ENCODE peak calls at places on chromosomes 12 and 14, in five cellular contexts. One of them, this sample, is unnamed.

GRCh38 chr14:91113829-91114078 is at the start of gene DGLUCY:
- DNase-seq in activated B cell treated with CpG ODN at 0.5 μM for 24 hours: no peak
- DNase-seq in AG10803: peak; percentile 67
- DNase-seq in Calu3: no peak
- DNase-seq in uterus: peak; percentile 79
- DNase-seq in this sample: no peak

GRCh38 chr14:105888151-105888550 is 361.8 kb downstream of the TMEM121 start:
- DNase-seq in activated B cell treated with CpG ODN at 0.5 μM for 24 hours: no peak
- DNase-seq in Calu3: no peak
- DNase-seq in uterus: no peak
- DNase-seq in AG10803: no peak
- DNase-seq in this sample: no peak

GRCh38 chr12:89288959-89289358 is 63.3 kb downstream of the DUSP6 start:
- DNase-seq in AG10803: no peak
- DNase-seq in activated B cell treated with CpG ODN at 0.5 μM for 24 hours: no peak
- DNase-seq in Calu3: no peak
- DNase-seq in uterus: no peak
- DNase-seq in this sample: no peak

GRCh38 chr12:127450822-127451221 is 816.1 kb upstream of the TMEM132C start:
- DNase-seq in uterus: no peak
- DNase-seq in AG10803: no peak
- DNase-seq in Calu3: no peak
- DNase-seq in activated B cell treated with CpG ODN at 0.5 μM for 24 hours: no peak
- DNase-seq in this sample: no peak

GRCh38 chr12:79678306-79678705 is 12.5 kb downstream of the PAWR start:
- DNase-seq in Calu3: no peak
- DNase-seq in AG10803: no peak
- DNase-seq in activated B cell treated with CpG ODN at 0.5 μM for 24 hours: no peak
- DNase-seq in uterus: no peak
- DNase-seq in this sample: no peak

GRCh38 chr14:96584199-96584906 is 82.2 kb downstream of the PAPOLA start:
- DNase-seq in uterus: no peak
- DNase-seq in Calu3: peak; percentile 70
- DNase-seq in activated B cell treated with CpG ODN at 0.5 μM for 24 hours: no peak
- DNase-seq in AG10803: no peak
- DNase-seq in this sample: peak; percentile 79

GRCh38 chr12:98073610-98074009 is 441.8 kb upstream of the TMPO start:
- DNase-seq in AG10803: no peak
- DNase-seq in uterus: no peak
- DNase-seq in activated B cell treated with CpG ODN at 0.5 μM for 24 hours: no peak
- DNase-seq in Calu3: no peak
- DNase-seq in this sample: no peak

GRCh38 chr12:115771065-115771464 is 506.4 kb downstream of the MED13L start:
- DNase-seq in activated B cell treated with CpG ODN at 0.5 μM for 24 hours: no peak
- DNase-seq in AG10803: peak; percentile 6
- DNase-seq in Calu3: no peak
- DNase-seq in uterus: no peak
- DNase-seq in this sample: no peak

GRCh38 chr12:51955702-51956101 is 4.2 kb downstream of the ACVR1B start:
- DNase-seq in Calu3: no peak
- DNase-seq in activated B cell treated with CpG ODN at 0.5 μM for 24 hours: no peak
- DNase-seq in uterus: no peak
- DNase-seq in AG10803: no peak
- DNase-seq in this sample: no peak

GRCh38 chr12:106386836-106387555 is 29.4 kb downstream of the POLR3B start:
- DNase-seq in uterus: no peak
- DNase-seq in activated B cell treated with CpG ODN at 0.5 μM for 24 hours: no peak
- DNase-seq in AG10803: peak; percentile 79
- DNase-seq in Calu3: no peak
- DNase-seq in this sample: no peak

GRCh38 chr12:105462336-105462735 is 131.8 kb downstream of the C12orf75 start:
- DNase-seq in Calu3: no peak
- DNase-seq in uterus: no peak
- DNase-seq in AG10803: no peak
- DNase-seq in activated B cell treated with CpG ODN at 0.5 μM for 24 hours: no peak
- DNase-seq in this sample: no peak

GRCh38 chr12:110174373-110174996 is 50.3 kb downstream of the IFT81 start:
- DNase-seq in Calu3: no peak
- DNase-seq in activated B cell treated with CpG ODN at 0.5 μM for 24 hours: no peak
- DNase-seq in uterus: no peak
- DNase-seq in AG10803: no peak
- DNase-seq in this sample: no peak

GRCh38 chr14:77980475-77981321 is 180.8 kb downstream of the ADCK1 start:
- DNase-seq in AG10803: no peak
- DNase-seq in activated B cell treated with CpG ODN at 0.5 μM for 24 hours: no peak
- DNase-seq in Calu3: peak; percentile 69
- DNase-seq in uterus: no peak
- DNase-seq in this sample: no peak

GRCh38 chr14:21978184-21978998 is 304.8 kb upstream of the OR4E1 start:
- DNase-seq in Calu3: peak; percentile 59
- DNase-seq in AG10803: peak; percentile 2
- DNase-seq in uterus: peak; percentile 19
- DNase-seq in activated B cell treated with CpG ODN at 0.5 μM for 24 hours: no peak
- DNase-seq in this sample: no peak

GRCh38 chr12:107593713-107594381 is 91.8 kb upstream of the PWP1 start:
- DNase-seq in Calu3: peak; percentile 20
- DNase-seq in activated B cell treated with CpG ODN at 0.5 μM for 24 hours: no peak
- DNase-seq in AG10803: no peak
- DNase-seq in uterus: no peak
- DNase-seq in this sample: no peak

GRCh38 chr12:124883263-124883876 is 19.7 kb upstream of the SCARB1 start:
- DNase-seq in activated B cell treated with CpG ODN at 0.5 μM for 24 hours: no peak
- DNase-seq in Calu3: no peak
- DNase-seq in AG10803: no peak
- DNase-seq in uterus: no peak
- DNase-seq in this sample: no peak

GRCh38 chr14:23548351-23549318 is 2.9 kb downstream of the ZFHX2 start:
- DNase-seq in uterus: no peak
- DNase-seq in AG10803: peak; percentile 45
- DNase-seq in Calu3: no peak
- DNase-seq in activated B cell treated with CpG ODN at 0.5 μM for 24 hours: no peak
- DNase-seq in this sample: no peak

GRCh38 chr12:563250-563781 is 99.9 kb downstream of the NINJ2 start:
- DNase-seq in uterus: no peak
- DNase-seq in Calu3: no peak
- DNase-seq in activated B cell treated with CpG ODN at 0.5 μM for 24 hours: no peak
- DNase-seq in AG10803: peak; percentile 40
- DNase-seq in this sample: no peak

GRCh38 chr14:53003776-53004175 is 52.9 kb upstream of the FERMT2 start:
- DNase-seq in Calu3: no peak
- DNase-seq in activated B cell treated with CpG ODN at 0.5 μM for 24 hours: no peak
- DNase-seq in AG10803: no peak
- DNase-seq in uterus: no peak
- DNase-seq in this sample: no peak

GRCh38 chr12:101847325-101847724 is 16.6 kb upstream of the GNPTAB start:
- DNase-seq in uterus: no peak
- DNase-seq in activated B cell treated with CpG ODN at 0.5 μM for 24 hours: no peak
- DNase-seq in AG10803: no peak
- DNase-seq in Calu3: no peak
- DNase-seq in this sample: no peak

GRCh38 chr12:122528992-122529391 is 1.9 kb downstream of the KNTC1 start:
- DNase-seq in activated B cell treated with CpG ODN at 0.5 μM for 24 hours: no peak
- DNase-seq in uterus: no peak
- DNase-seq in AG10803: no peak
- DNase-seq in Calu3: no peak
- DNase-seq in this sample: no peak

GRCh38 chr14:55889124-55889523 is 229.1 kb upstream of the PELI2 start:
- DNase-seq in uterus: no peak
- DNase-seq in activated B cell treated with CpG ODN at 0.5 μM for 24 hours: no peak
- DNase-seq in Calu3: peak; percentile 56
- DNase-seq in AG10803: no peak
- DNase-seq in this sample: no peak

GRCh38 chr14:105131241-105131640 is 37.3 kb downstream of the JAG2 start:
- DNase-seq in AG10803: no peak
- DNase-seq in activated B cell treated with CpG ODN at 0.5 μM for 24 hours: no peak
- DNase-seq in Calu3: no peak
- DNase-seq in uterus: no peak
- DNase-seq in this sample: no peak

GRCh38 chr14:53613404-53614253 is 343.0 kb downstream of the BMP4 start:
- DNase-seq in uterus: no peak
- DNase-seq in Calu3: peak; percentile 64
- DNase-seq in activated B cell treated with CpG ODN at 0.5 μM for 24 hours: peak; percentile 59
- DNase-seq in AG10803: no peak
- DNase-seq in this sample: no peak

GRCh38 chr12:114316076-114316475 is 89.9 kb downstream of the TBX5 start:
- DNase-seq in activated B cell treated with CpG ODN at 0.5 μM for 24 hours: no peak
- DNase-seq in Calu3: no peak
- DNase-seq in uterus: no peak
- DNase-seq in AG10803: peak; percentile 76
- DNase-seq in this sample: no peak

GRCh38 chr12:56158926-56159461 is 835 bp downstream of the MYL6 start:
- DNase-seq in uterus: peak; percentile 80
- DNase-seq in AG10803: peak; percentile 78
- DNase-seq in activated B cell treated with CpG ODN at 0.5 μM for 24 hours: no peak
- DNase-seq in Calu3: peak; percentile 67
- DNase-seq in this sample: no peak

DNA sequence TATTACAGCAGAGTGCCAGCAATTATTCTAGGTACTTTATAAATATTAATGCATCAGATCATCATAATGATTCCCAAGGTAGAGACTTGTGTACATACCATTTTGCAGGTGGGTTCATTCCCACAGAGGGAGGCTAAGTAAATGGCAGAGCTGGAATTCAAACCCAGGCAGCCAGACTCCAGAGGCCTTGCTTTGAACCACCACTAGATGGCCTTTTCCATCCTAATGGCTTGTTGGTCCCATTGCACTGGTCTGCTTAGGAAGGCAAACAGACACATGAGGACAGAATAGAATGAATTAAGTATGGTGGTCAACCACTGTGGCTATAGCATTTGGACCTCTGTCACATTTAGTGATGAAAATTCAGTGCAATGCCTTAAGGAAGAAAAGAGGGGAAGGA is 158.7 kb downstream of the METTL25 start:
- DNase-seq in Calu3: peak; percentile 39
- DNase-seq in AG10803: peak; percentile 1
- DNase-seq in activated B cell treated with CpG ODN at 0.5 μM for 24 hours: no peak
- DNase-seq in uterus: no peak
- DNase-seq in this sample: no peak
- TF ChIP-seq CTCF in Calu3: peak; percentile 50
- TF ChIP-seq CTCF in AG10803: peak; percentile 48
- TF ChIP-seq CTCF in activated B cell treated with CpG ODN at 0.5 μM for 24 hours: no peak
- TF ChIP-seq CTCF in uterus: no peak
- TF ChIP-seq CTCF in this sample: peak; percentile 63

GRCh38 chr12:48446372-48446771 is 26.0 kb upstream of the ANP32D start:
- DNase-seq in activated B cell treated with CpG ODN at 0.5 μM for 24 hours: no peak
- DNase-seq in uterus: no peak
- DNase-seq in AG10803: no peak
- DNase-seq in Calu3: no peak
- DNase-seq in this sample: no peak

GRCh38 chr12:48441122-48441521 is 31.2 kb upstream of the ANP32D start:
- DNase-seq in activated B cell treated with CpG ODN at 0.5 μM for 24 hours: no peak
- DNase-seq in AG10803: no peak
- DNase-seq in Calu3: no peak
- DNase-seq in uterus: no peak
- DNase-seq in this sample: no peak

GRCh38 chr12:48445538-48445937 is 26.8 kb upstream of the ANP32D start:
- DNase-seq in activated B cell treated with CpG ODN at 0.5 μM for 24 hours: no peak
- DNase-seq in uterus: no peak
- DNase-seq in AG10803: no peak
- DNase-seq in Calu3: no peak
- DNase-seq in this sample: no peak

GRCh38 chr12:48447755-48448154 is 24.6 kb upstream of the ANP32D start:
- DNase-seq in activated B cell treated with CpG ODN at 0.5 μM for 24 hours: no peak
- DNase-seq in AG10803: no peak
- DNase-seq in uterus: no peak
- DNase-seq in Calu3: no peak
- DNase-seq in this sample: no peak

DNA sequence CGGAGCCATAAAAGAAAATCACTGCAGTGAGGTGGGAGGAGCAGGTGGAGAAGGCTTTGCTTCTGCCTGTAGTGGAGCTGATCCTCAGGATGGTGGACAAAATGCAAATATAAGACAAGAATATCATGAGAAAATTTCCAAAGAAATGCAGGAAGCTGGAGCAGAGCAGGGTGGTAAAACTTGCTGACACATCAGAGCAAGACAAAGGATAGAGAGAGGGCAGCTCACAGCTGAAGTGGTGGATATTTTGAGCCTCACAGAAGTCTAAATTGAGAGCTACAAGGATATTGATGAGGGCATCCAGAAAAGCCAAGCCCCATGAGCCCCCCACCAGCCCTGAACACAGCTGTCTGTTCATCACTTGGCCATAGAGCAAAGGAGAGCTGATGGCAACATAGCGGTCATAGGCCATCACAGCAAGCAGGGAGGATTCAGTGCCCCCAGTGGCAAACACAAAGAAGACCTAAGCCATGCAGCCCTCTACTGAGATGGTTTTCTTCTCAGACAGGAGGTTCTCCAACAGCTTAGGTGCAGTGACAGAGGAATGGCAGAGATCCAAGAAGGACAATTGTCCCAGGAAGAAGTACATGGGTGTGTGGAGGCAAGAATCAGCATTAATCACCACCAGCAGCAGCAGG is 30.0 kb upstream of the ANP32D start:
- DNase-seq in Calu3: no peak
- DNase-seq in AG10803: no peak
- DNase-seq in activated B cell treated with CpG ODN at 0.5 μM for 24 hours: no peak
- DNase-seq in uterus: no peak
- DNase-seq in this sample: no peak
- TF ChIP-seq CTCF in Calu3: no peak
- TF ChIP-seq CTCF in AG10803: no peak
- TF ChIP-seq CTCF in activated B cell treated with CpG ODN at 0.5 μM for 24 hours: no peak
- TF ChIP-seq CTCF in uterus: no peak
- TF ChIP-seq CTCF in this sample: peak; percentile 32

GRCh38 chr12:23361971-23362370 is 587.5 kb downstream of the SOX5 start:
- DNase-seq in activated B cell treated with CpG ODN at 0.5 μM for 24 hours: no peak
- DNase-seq in AG10803: no peak
- DNase-seq in Calu3: no peak
- DNase-seq in uterus: no peak
- DNase-seq in this sample: no peak
- TF ChIP-seq CTCF in activated B cell treated with CpG ODN at 0.5 μM for 24 hours: no peak
- TF ChIP-seq CTCF in AG10803: no peak
- TF ChIP-seq CTCF in Calu3: no peak
- TF ChIP-seq CTCF in uterus: no peak
- TF ChIP-seq CTCF in this sample: peak; percentile 58

GRCh38 chr14:92325835-92326234 is 2.9 kb downstream of the SLC24A4 start:
- DNase-seq in Calu3: peak; percentile 6
- DNase-seq in AG10803: no peak
- DNase-seq in activated B cell treated with CpG ODN at 0.5 μM for 24 hours: no peak
- DNase-seq in uterus: no peak
- DNase-seq in this sample: no peak
- TF ChIP-seq CTCF in Calu3: no peak
- TF ChIP-seq CTCF in AG10803: peak; percentile 8
- TF ChIP-seq CTCF in activated B cell treated with CpG ODN at 0.5 μM for 24 hours: no peak
- TF ChIP-seq CTCF in uterus: no peak
- TF ChIP-seq CTCF in this sample: no peak

GRCh38 chr14:75002392-75003249 is at the start of gene EIF2B2:
- DNase-seq in uterus: peak; percentile 97
- DNase-seq in Calu3: peak; percentile 98
- DNase-seq in AG10803: peak; percentile 93
- DNase-seq in activated B cell treated with CpG ODN at 0.5 μM for 24 hours: peak; percentile 97
- DNase-seq in this sample: peak; percentile 97
- TF ChIP-seq CTCF in uterus: no peak
- TF ChIP-seq CTCF in Calu3: no peak
- TF ChIP-seq CTCF in AG10803: peak; percentile 7
- TF ChIP-seq CTCF in activated B cell treated with CpG ODN at 0.5 μM for 24 hours: no peak
- TF ChIP-seq CTCF in this sample: peak; percentile 54

This sample was measured in type B pancreatic cell.